ENCODE peak calls at places on chromosomes 16 and 17, in seven cellular contexts. W is fibroblast of pulmonary artery, L is IMR-90, R is HFF-Myc, U is tibial nerve, O is MCF 10A, C is PC-3. E is an unnamed sample.

GRCh38 chr17:58271532-58271931 is 9.2 kb downstream of the MPO start:
- DNase-seq in U (peak), R (no peak), W (no peak), C (no peak), L (no peak), O (no peak), E (no peak)

GRCh38 chr17:13864551-13864950 is 204.8 kb upstream of the COX10 start:
- DNase-seq in O (peak), U (no peak), W (peak), R (no peak), L (peak), C (peak), E (no peak)

GRCh38 chr17:49104511-49105074 is 28.0 kb upstream of the B4GALNT2 start:
- DNase-seq in O (no peak), R (no peak), W (no peak), C (no peak), U (no peak), L (peak), E (no peak)

GRCh38 chr16:4894276-4895150 is 42.4 kb downstream of the PPL start:
- DNase-seq in W (no peak), O (no peak), U (no peak), L (no peak), C (no peak), R (no peak), E (no peak)

GRCh38 chr17:68401288-68401687 is 56.0 kb downstream of the WIPI1 start:
- DNase-seq in R (no peak), L (no peak), W (no peak), C (no peak), U (no peak), O (no peak), E (no peak)

GRCh38 chr17:2396192-2396567 is 4.7 kb downstream of the MNT start:
- DNase-seq in W (no peak), C (no peak), U (no peak), L (no peak), O (no peak), R (no peak), E (no peak)

GRCh38 chr16:89094252-89094901 is 725 bp downstream of the ACSF3 start:
- DNase-seq in R (no peak), L (no peak), W (no peak), C (peak), U (no peak), O (peak), E (no peak)

GRCh38 chr17:66233023-66233753 is 4.0 kb upstream of the APOH start:
- DNase-seq in O (no peak), U (no peak), L (no peak), R (no peak), W (no peak), C (no peak), E (no peak)

GRCh38 chr17:62929320-62929719 is 36.7 kb upstream of the TANC2 start:
- DNase-seq in C (peak), W (no peak), O (no peak), U (no peak), L (no peak), R (no peak), E (no peak)

GRCh38 chr17:35923609-35924114 is 6.9 kb downstream of the RDM1 start:
- DNase-seq in L (no peak), C (no peak), O (no peak), U (no peak), R (no peak), W (no peak), E (no peak)

GRCh38 chr17:68800731-68801130 is 154.5 kb downstream of the ABCA8 start:
- DNase-seq in L (peak), R (no peak), C (no peak), W (peak), U (no peak), O (no peak), E (no peak)

GRCh38 chr17:17990282-17990681 is 17.6 kb downstream of the DRC3 start:
- DNase-seq in W (no peak), R (no peak), C (peak), L (no peak), U (no peak), O (peak), E (no peak)

GRCh38 chr16:50323335-50324011 is 45.3 kb downstream of the BRD7 start:
- DNase-seq in W (peak), C (peak), R (peak), O (peak), U (peak), L (peak), E (no peak)

GRCh38 chr17:73196500-73196899 is 3.6 kb downstream of the COG1 start:
- DNase-seq in C (no peak), W (peak), L (no peak), R (no peak), U (no peak), O (no peak), E (no peak)

GRCh38 chr16:16120044-16120381 is 103.3 kb downstream of the ABCC6 start:
- DNase-seq in U (no peak), C (no peak), O (no peak), W (no peak), R (no peak), L (no peak), E (no peak)

GRCh38 chr17:39662551-39663339 is 2.4 kb upstream of the TCAP start:
- DNase-seq in W (no peak), R (no peak), C (no peak), L (no peak), U (no peak), O (no peak), E (no peak)

GRCh38 chr16:79664407-79664806 is 63.9 kb upstream of the MAF start:
- DNase-seq in U (no peak), W (no peak), R (no peak), O (no peak), L (no peak), C (no peak), E (no peak)

GRCh38 chr17:27603446-27603820 is 27.6 kb upstream of the LGALS9 start:
- DNase-seq in R (no peak), W (no peak), O (no peak), U (no peak), L (no peak), C (no peak), E (no peak)
- TF ChIP-seq CTCF in R (no peak), W (no peak), O (no peak), U (no peak), L (no peak), C (no peak), E (no peak)

GRCh38 chr17:3692346-3692745 is 3.6 kb downstream of the P2RX5 start:
- DNase-seq in L (no peak), W (no peak), O (no peak), U (no peak), C (no peak), R (no peak), E (no peak)

GRCh38 chr17:3689262-3690093 is 6.5 kb downstream of the P2RX5 start:
- DNase-seq in W (no peak), C (no peak), O (no peak), L (no peak), U (no peak), R (no peak), E (no peak)

GRCh38 chr17:3693099-3693498 is 2.9 kb downstream of the P2RX5 start:
- DNase-seq in C (no peak), L (no peak), R (no peak), U (no peak), O (no peak), W (no peak), E (no peak)

GRCh38 chr17:3690094-3690715 is 5.8 kb downstream of the P2RX5 start:
- DNase-seq in O (no peak), C (no peak), R (no peak), U (no peak), L (no peak), W (no peak), E (no peak)

GRCh38 chr17:3691539-3692166 is 4.3 kb downstream of the P2RX5 start:
- DNase-seq in U (no peak), W (no peak), C (no peak), L (no peak), O (no peak), R (no peak), E (no peak)
- TF ChIP-seq CTCF in U (no peak), W (no peak), C (no peak), L (no peak), O (no peak), R (no peak), E (no peak)

GRCh38 chr16:66698046-66698445 is 1.5 kb upstream of the CMTM4 start:
- DNase-seq in R (no peak), C (no peak), O (no peak), W (no peak), L (no peak), U (no peak), E (no peak)

GRCh38 chr16:66699898-66700297 is 3.4 kb upstream of the CMTM4 start:
- DNase-seq in R (no peak), C (no peak), W (no peak), L (no peak), U (no peak), O (no peak), E (no peak)

GRCh38 chr16:66695935-66696668 is 441 bp downstream of the CMTM4 start:
- DNase-seq in O (peak), R (no peak), L (no peak), W (peak), C (peak), U (no peak), E (no peak)

GRCh38 chr16:66695474-66695934 is 1.0 kb downstream of the CMTM4 start:
- DNase-seq in W (no peak), U (no peak), R (no peak), L (no peak), O (no peak), C (no peak), E (no peak)

GRCh38 chr16:66696669-66697630 is at the start of gene CMTM4:
- DNase-seq in W (peak), R (no peak), L (peak), O (peak), U (peak), C (peak), E (peak)
- TF ChIP-seq CTCF in W (no peak), R (peak), L (peak), O (peak), U (peak), C (peak), E (peak)

DNA sequence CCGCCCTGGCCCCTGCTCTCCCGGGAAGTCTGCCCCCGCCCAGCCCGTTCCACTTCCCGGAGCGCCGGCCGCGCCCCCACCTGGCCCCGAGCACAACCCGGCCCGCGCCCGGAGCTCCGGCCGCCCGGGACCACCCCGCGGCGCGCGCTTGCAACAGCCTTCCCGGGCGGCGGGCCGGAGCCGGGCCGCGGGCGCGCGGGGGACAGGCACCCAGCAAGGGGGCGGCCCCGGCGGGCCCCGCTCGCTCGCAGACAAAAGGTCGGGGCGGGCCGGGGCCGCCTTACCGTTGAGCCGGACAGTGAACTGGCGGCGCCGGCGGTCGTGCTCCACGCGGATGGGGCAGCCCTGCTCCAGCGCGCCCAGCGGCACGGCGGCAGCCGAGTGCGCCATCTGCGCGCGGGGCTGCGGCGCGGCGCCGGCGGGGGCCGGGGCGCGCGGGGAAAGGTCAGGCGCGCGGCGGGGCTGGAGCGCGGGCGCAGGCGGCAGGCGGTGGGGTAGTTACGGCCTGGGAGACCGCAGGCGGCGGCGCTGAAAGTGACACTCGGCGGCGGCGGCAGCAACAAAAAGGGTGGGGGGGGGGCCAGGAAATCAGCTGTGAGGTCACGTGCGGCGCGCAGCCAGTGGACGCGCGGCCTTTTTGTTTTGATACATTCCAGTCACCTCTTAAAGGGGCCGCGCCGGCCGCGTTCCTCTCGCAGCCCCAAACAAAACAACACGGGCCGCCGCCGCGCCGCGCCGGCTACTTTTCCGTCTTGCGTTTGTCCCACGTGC is at the start of gene NATD1:
- DNase-seq in U (peak), L (peak), C (peak), W (peak), R (no peak), O (peak), E (peak)
- TF ChIP-seq CTCF in U (no peak), L (no peak), C (no peak), W (no peak), R (no peak), O (no peak), E (no peak)

GRCh38 chr16:2056681-2057407 is 9.1 kb downstream of the TSC2 start:
- DNase-seq in U (no peak), W (peak), L (no peak), C (no peak), O (no peak), R (no peak), E (no peak)

GRCh38 chr16:2057438-2057837 is 9.7 kb downstream of the TSC2 start:
- DNase-seq in U (no peak), R (no peak), C (no peak), L (no peak), O (no peak), W (no peak), E (no peak)

GRCh38 chr16:2053897-2054296 is 6.1 kb downstream of the TSC2 start:
- DNase-seq in L (no peak), U (no peak), O (no peak), W (no peak), R (no peak), C (no peak), E (no peak)

GRCh38 chr16:2054543-2055245 is 6.9 kb downstream of the TSC2 start:
- DNase-seq in C (no peak), R (no peak), U (no peak), O (no peak), L (no peak), W (no peak), E (no peak)

DNA sequence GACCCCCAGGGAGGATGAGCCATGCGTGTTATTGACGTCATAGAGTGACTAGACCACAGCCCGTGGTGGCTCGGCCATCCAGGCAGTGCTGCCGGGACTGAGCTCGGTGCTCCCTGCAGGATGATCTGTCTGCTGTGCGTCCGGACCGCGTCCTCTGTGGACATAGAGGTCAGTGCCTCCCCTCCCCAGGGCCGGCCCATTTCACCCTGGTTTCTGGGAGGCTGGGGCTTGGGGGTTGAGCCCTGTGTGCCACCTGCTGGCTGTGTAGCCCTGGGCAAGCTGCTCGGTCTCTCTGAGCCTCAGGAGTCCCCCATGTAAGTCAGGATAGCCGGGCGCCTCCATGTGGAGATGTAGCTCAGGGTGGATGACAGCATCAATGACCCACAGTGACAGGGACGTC is 8.3 kb downstream of the TSC2 start:
- DNase-seq in W (peak), U (no peak), C (peak), L (no peak), R (no peak), O (no peak), E (no peak)
- TF ChIP-seq CTCF in W (peak), U (peak), C (peak), L (peak), R (peak), O (no peak), E (no peak)

GRCh38 chr16:75307506-75307905 is 56.1 kb upstream of the BCAR1 start:
- DNase-seq in U (no peak), W (no peak), O (no peak), C (no peak), R (no peak), L (no peak), E (no peak)

GRCh38 chr16:75301804-75302203 is 50.4 kb upstream of the BCAR1 start:
- DNase-seq in C (no peak), W (no peak), O (no peak), R (no peak), U (no peak), L (peak), E (no peak)

GRCh38 chr16:75305364-75306101 is 54.1 kb upstream of the BCAR1 start:
- DNase-seq in R (peak), O (peak), C (peak), W (peak), L (peak), U (peak), E (no peak)

GRCh38 chr16:75306102-75306762 is 54.8 kb upstream of the BCAR1 start:
- DNase-seq in U (no peak), O (peak), L (peak), R (no peak), W (no peak), C (peak), E (no peak)

DNA sequence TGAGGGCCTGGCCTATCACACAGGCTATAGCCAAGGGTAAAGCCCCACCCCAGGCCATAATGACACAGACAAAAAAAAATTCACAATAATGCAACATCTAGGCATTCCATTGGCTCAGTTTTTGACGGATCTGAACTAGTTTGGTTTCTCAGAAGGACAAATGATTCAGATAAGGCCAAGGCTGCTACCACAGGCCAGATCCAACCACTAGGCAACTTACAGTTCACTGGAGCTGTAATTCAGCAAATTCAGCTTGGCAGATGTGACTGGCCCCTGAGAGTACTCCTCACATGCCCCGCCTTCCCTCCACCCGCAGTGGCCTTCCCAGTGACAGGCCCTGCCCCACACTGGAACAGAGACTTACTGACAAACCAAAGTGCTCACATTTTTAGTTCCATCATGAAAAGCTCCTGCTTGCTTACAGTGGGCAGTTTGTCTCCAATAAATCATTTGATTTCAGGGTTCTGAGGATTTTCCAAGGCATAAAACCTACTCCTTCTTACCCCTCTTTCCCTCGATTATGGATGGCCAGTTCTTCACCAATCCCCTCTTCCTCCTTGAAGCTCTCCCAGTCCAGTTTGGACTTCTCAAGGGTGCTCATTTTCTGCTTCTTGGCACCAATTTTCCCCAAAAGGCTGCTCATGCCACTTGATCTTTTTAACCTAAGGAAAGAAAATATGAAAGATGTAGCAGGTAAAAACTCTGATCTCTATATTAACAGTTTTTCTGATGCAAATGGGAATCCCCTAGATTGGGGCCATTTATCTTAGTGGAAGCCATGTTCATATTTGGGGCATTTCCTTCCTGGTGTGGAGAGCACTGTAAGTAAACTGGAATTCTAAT is 53.3 kb upstream of the BCAR1 start:
- DNase-seq in C (peak), O (peak), U (no peak), R (peak), L (peak), W (peak), E (no peak)
- TF ChIP-seq CTCF in C (no peak), O (no peak), U (no peak), R (no peak), L (peak), W (no peak), E (no peak)

GRCh38 chr17:78687944-78688343 is 94.1 kb downstream of the CYTH1 start:
- DNase-seq in U (no peak), R (no peak), L (no peak), C (no peak), W (no peak), O (no peak), E (no peak)

GRCh38 chr17:78693346-78694083 is 88.6 kb downstream of the CYTH1 start:
- DNase-seq in U (no peak), C (no peak), R (no peak), W (no peak), O (no peak), L (no peak), E (no peak)

GRCh38 chr17:78687125-78687524 is 94.9 kb downstream of the CYTH1 start:
- DNase-seq in C (no peak), L (no peak), W (no peak), U (no peak), O (no peak), R (no peak), E (no peak)

GRCh38 chr17:78692460-78693010 is 89.5 kb downstream of the CYTH1 start:
- DNase-seq in C (no peak), L (no peak), U (no peak), W (no peak), O (no peak), R (no peak), E (no peak)

GRCh38 chr17:78689029-78689428 is 93.0 kb downstream of the CYTH1 start:
- DNase-seq in R (no peak), L (no peak), O (no peak), U (no peak), W (no peak), C (peak), E (no peak)
- TF ChIP-seq CTCF in R (no peak), L (no peak), O (no peak), U (no peak), W (peak), C (peak), E (no peak)

GRCh38 chr16:58056580-58056979 is 31.0 kb downstream of the MMP15 start:
- DNase-seq in R (no peak), O (no peak), C (no peak), W (no peak), U (no peak), L (no peak), E (no peak)
- TF ChIP-seq CTCF in R (no peak), O (no peak), C (no peak), W (no peak), U (no peak), L (no peak), E (no peak)